ENCODE peak calls at places on chromosomes 11 and 22, in eight cellular contexts. One of them, this sample, is unnamed.

GRCh38 chr11:69721745-69722144 is 17.9 kb upstream of the FGF19 start:
- DNase-seq in tibial nerve: no peak
- DNase-seq in CD8-positive, alpha-beta memory T cell: no peak
- DNase-seq in SJSA1: peak; percentile 66
- DNase-seq in CD4-positive, alpha-beta memory T cell: no peak
- DNase-seq in heart left ventricle: no peak
- DNase-seq in A673: no peak
- DNase-seq in right lobe of liver: no peak
- DNase-seq in this sample: no peak

GRCh38 chr11:134577801-134578200 is 165.8 kb upstream of the B3GAT1 start:
- DNase-seq in CD8-positive, alpha-beta memory T cell: no peak
- DNase-seq in tibial nerve: no peak
- DNase-seq in right lobe of liver: no peak
- DNase-seq in A673: no peak
- DNase-seq in heart left ventricle: no peak
- DNase-seq in CD4-positive, alpha-beta memory T cell: no peak
- DNase-seq in SJSA1: no peak
- DNase-seq in this sample: peak; percentile 20

GRCh38 chr22:33568934-33569496 is 351.3 kb downstream of the LARGE1 start:
- DNase-seq in right lobe of liver: no peak
- DNase-seq in CD4-positive, alpha-beta memory T cell: no peak
- DNase-seq in SJSA1: no peak
- DNase-seq in tibial nerve: no peak
- DNase-seq in CD8-positive, alpha-beta memory T cell: no peak
- DNase-seq in A673: no peak
- DNase-seq in heart left ventricle: no peak
- DNase-seq in this sample: no peak

GRCh38 chr11:74325649-74326645 is 14.5 kb upstream of the P4HA3 start:
- DNase-seq in right lobe of liver: no peak
- DNase-seq in CD8-positive, alpha-beta memory T cell: no peak
- DNase-seq in A673: peak; percentile 80
- DNase-seq in CD4-positive, alpha-beta memory T cell: no peak
- DNase-seq in SJSA1: no peak
- DNase-seq in heart left ventricle: peak; percentile 90
- DNase-seq in tibial nerve: peak; percentile 79
- DNase-seq in this sample: peak; percentile 67

GRCh38 chr11:133636686-133637085 is 104.4 kb upstream of the OPCML start:
- DNase-seq in right lobe of liver: no peak
- DNase-seq in SJSA1: no peak
- DNase-seq in CD8-positive, alpha-beta memory T cell: no peak
- DNase-seq in A673: no peak
- DNase-seq in heart left ventricle: no peak
- DNase-seq in CD4-positive, alpha-beta memory T cell: no peak
- DNase-seq in tibial nerve: no peak
- DNase-seq in this sample: no peak

GRCh38 chr22:32058656-32059280 is 15.7 kb downstream of the SLC5A1 start:
- DNase-seq in right lobe of liver: no peak
- DNase-seq in heart left ventricle: no peak
- DNase-seq in CD4-positive, alpha-beta memory T cell: no peak
- DNase-seq in A673: no peak
- DNase-seq in tibial nerve: no peak
- DNase-seq in SJSA1: no peak
- DNase-seq in CD8-positive, alpha-beta memory T cell: no peak
- DNase-seq in this sample: no peak

GRCh38 chr11:66188580-66188979 is 79.9 kb upstream of the RAB1B start:
- DNase-seq in CD8-positive, alpha-beta memory T cell: no peak
- DNase-seq in right lobe of liver: no peak
- DNase-seq in heart left ventricle: no peak
- DNase-seq in CD4-positive, alpha-beta memory T cell: no peak
- DNase-seq in SJSA1: peak; percentile 79
- DNase-seq in tibial nerve: no peak
- DNase-seq in A673: peak; percentile 36
- DNase-seq in this sample: no peak

GRCh38 chr11:96817488-96817887 is 427.7 kb downstream of the JRKL start:
- DNase-seq in CD8-positive, alpha-beta memory T cell: no peak
- DNase-seq in A673: no peak
- DNase-seq in SJSA1: no peak
- DNase-seq in right lobe of liver: no peak
- DNase-seq in CD4-positive, alpha-beta memory T cell: no peak
- DNase-seq in tibial nerve: no peak
- DNase-seq in heart left ventricle: no peak
- DNase-seq in this sample: no peak

GRCh38 chr11:131899954-131900580 is 529.7 kb downstream of the NTM start:
- DNase-seq in heart left ventricle: peak; percentile 36
- DNase-seq in SJSA1: no peak
- DNase-seq in right lobe of liver: no peak
- DNase-seq in CD8-positive, alpha-beta memory T cell: no peak
- DNase-seq in tibial nerve: no peak
- DNase-seq in CD4-positive, alpha-beta memory T cell: no peak
- DNase-seq in A673: peak; percentile 79
- DNase-seq in this sample: no peak

GRCh38 chr11:11732116-11732515 is 109.7 kb upstream of the USP47 start:
- DNase-seq in A673: no peak
- DNase-seq in heart left ventricle: no peak
- DNase-seq in CD8-positive, alpha-beta memory T cell: no peak
- DNase-seq in right lobe of liver: no peak
- DNase-seq in CD4-positive, alpha-beta memory T cell: no peak
- DNase-seq in tibial nerve: no peak
- DNase-seq in SJSA1: no peak
- DNase-seq in this sample: no peak

GRCh38 chr11:77668760-77669159 is 31.2 kb upstream of the CLNS1A start:
- DNase-seq in tibial nerve: no peak
- DNase-seq in SJSA1: no peak
- DNase-seq in right lobe of liver: no peak
- DNase-seq in CD4-positive, alpha-beta memory T cell: no peak
- DNase-seq in heart left ventricle: no peak
- DNase-seq in CD8-positive, alpha-beta memory T cell: no peak
- DNase-seq in A673: no peak
- DNase-seq in this sample: no peak

GRCh38 chr11:1162498-1163311 is 5.0 kb downstream of the MUC5AC start:
- DNase-seq in A673: no peak
- DNase-seq in CD8-positive, alpha-beta memory T cell: no peak
- DNase-seq in CD4-positive, alpha-beta memory T cell: no peak
- DNase-seq in tibial nerve: no peak
- DNase-seq in right lobe of liver: peak; percentile 45
- DNase-seq in heart left ventricle: no peak
- DNase-seq in SJSA1: no peak
- DNase-seq in this sample: no peak

GRCh38 chr11:9385288-9385902 is 943 bp downstream of the IPO7 start:
- DNase-seq in A673: no peak
- DNase-seq in SJSA1: no peak
- DNase-seq in CD8-positive, alpha-beta memory T cell: no peak
- DNase-seq in heart left ventricle: no peak
- DNase-seq in tibial nerve: peak; percentile 14
- DNase-seq in CD4-positive, alpha-beta memory T cell: no peak
- DNase-seq in right lobe of liver: no peak
- DNase-seq in this sample: no peak

GRCh38 chr22:42379961-42380537 is 52.2 kb downstream of the NFAM1 start:
- DNase-seq in CD4-positive, alpha-beta memory T cell: no peak
- DNase-seq in SJSA1: no peak
- DNase-seq in CD8-positive, alpha-beta memory T cell: no peak
- DNase-seq in tibial nerve: no peak
- DNase-seq in heart left ventricle: no peak
- DNase-seq in right lobe of liver: no peak
- DNase-seq in A673: no peak
- DNase-seq in this sample: no peak

GRCh38 chr11:67420147-67420645 is 4.7 kb downstream of the CARNS1 start:
- DNase-seq in SJSA1: no peak
- DNase-seq in right lobe of liver: no peak
- DNase-seq in A673: no peak
- DNase-seq in heart left ventricle: no peak
- DNase-seq in tibial nerve: no peak
- DNase-seq in CD4-positive, alpha-beta memory T cell: no peak
- DNase-seq in CD8-positive, alpha-beta memory T cell: no peak
- DNase-seq in this sample: no peak

GRCh38 chr11:71248251-71248570 is 4.2 kb downstream of the SHANK2 start:
- DNase-seq in right lobe of liver: no peak
- DNase-seq in SJSA1: no peak
- DNase-seq in tibial nerve: no peak
- DNase-seq in CD4-positive, alpha-beta memory T cell: no peak
- DNase-seq in CD8-positive, alpha-beta memory T cell: no peak
- DNase-seq in heart left ventricle: no peak
- DNase-seq in A673: no peak
- DNase-seq in this sample: no peak

GRCh38 chr11:19772480-19772879 is 59.8 kb downstream of the NAV2 start:
- DNase-seq in A673: peak; percentile 38
- DNase-seq in tibial nerve: no peak
- DNase-seq in right lobe of liver: no peak
- DNase-seq in SJSA1: no peak
- DNase-seq in CD8-positive, alpha-beta memory T cell: no peak
- DNase-seq in CD4-positive, alpha-beta memory T cell: no peak
- DNase-seq in heart left ventricle: no peak
- DNase-seq in this sample: no peak

GRCh38 chr11:103682318-103683184 is 353.9 kb upstream of the DDI1 start:
- DNase-seq in CD4-positive, alpha-beta memory T cell: peak; percentile 66
- DNase-seq in CD8-positive, alpha-beta memory T cell: peak; percentile 12
- DNase-seq in right lobe of liver: no peak
- DNase-seq in heart left ventricle: peak; percentile 61
- DNase-seq in tibial nerve: peak; percentile 67
- DNase-seq in A673: peak; percentile 84
- DNase-seq in SJSA1: peak; percentile 34
- DNase-seq in this sample: peak; percentile 63

GRCh38 chr22:35299217-35299716 is 427 bp upstream of the TOM1 start:
- DNase-seq in SJSA1: no peak
- DNase-seq in tibial nerve: no peak
- DNase-seq in A673: peak; percentile 44
- DNase-seq in CD4-positive, alpha-beta memory T cell: no peak
- DNase-seq in CD8-positive, alpha-beta memory T cell: no peak
- DNase-seq in heart left ventricle: no peak
- DNase-seq in right lobe of liver: no peak
- DNase-seq in this sample: no peak

GRCh38 chr11:90558328-90558865 is 335.5 kb upstream of the CHORDC1 start:
- DNase-seq in CD4-positive, alpha-beta memory T cell: no peak
- DNase-seq in SJSA1: no peak
- DNase-seq in CD8-positive, alpha-beta memory T cell: no peak
- DNase-seq in A673: no peak
- DNase-seq in heart left ventricle: no peak
- DNase-seq in right lobe of liver: no peak
- DNase-seq in tibial nerve: no peak
- DNase-seq in this sample: no peak

GRCh38 chr11:128687321-128687720 is 6.6 kb upstream of the FLI1 start:
- DNase-seq in SJSA1: no peak
- DNase-seq in CD8-positive, alpha-beta memory T cell: no peak
- DNase-seq in right lobe of liver: peak; percentile 56
- DNase-seq in heart left ventricle: peak; percentile 53
- DNase-seq in A673: no peak
- DNase-seq in CD4-positive, alpha-beta memory T cell: no peak
- DNase-seq in tibial nerve: no peak
- DNase-seq in this sample: no peak

GRCh38 chr22:42313804-42314581 is 43.5 kb upstream of the TCF20 start:
- DNase-seq in CD8-positive, alpha-beta memory T cell: no peak
- DNase-seq in tibial nerve: no peak
- DNase-seq in right lobe of liver: peak; percentile 70
- DNase-seq in CD4-positive, alpha-beta memory T cell: peak; percentile 57
- DNase-seq in heart left ventricle: peak; percentile 50
- DNase-seq in A673: peak; percentile 56
- DNase-seq in SJSA1: no peak
- DNase-seq in this sample: no peak

GRCh38 chr11:9076661-9077060 is 14.7 kb downstream of the SCUBE2 start:
- DNase-seq in CD4-positive, alpha-beta memory T cell: no peak
- DNase-seq in heart left ventricle: no peak
- DNase-seq in tibial nerve: no peak
- DNase-seq in A673: no peak
- DNase-seq in right lobe of liver: no peak
- DNase-seq in SJSA1: no peak
- DNase-seq in CD8-positive, alpha-beta memory T cell: no peak
- DNase-seq in this sample: no peak

GRCh38 chr22:48845356-48845936 is 982.2 kb downstream of the BRD1 start:
- DNase-seq in right lobe of liver: no peak
- DNase-seq in CD8-positive, alpha-beta memory T cell: no peak
- DNase-seq in A673: no peak
- DNase-seq in tibial nerve: no peak
- DNase-seq in SJSA1: no peak
- DNase-seq in CD4-positive, alpha-beta memory T cell: no peak
- DNase-seq in heart left ventricle: no peak
- DNase-seq in this sample: no peak
- H3K9me3 ChIP-seq in right lobe of liver: no peaks in the 10 kb centered on the region
- H3K9me3 ChIP-seq in CD8-positive, alpha-beta memory T cell: no peaks in the 10 kb centered on the region
- H3K9me3 ChIP-seq in A673: no peaks in the 10 kb centered on the region
- H3K9me3 ChIP-seq in tibial nerve: no peaks in the 10 kb centered on the region
- H3K9me3 ChIP-seq in SJSA1: peaks cover 3% of the 10 kb centered on the region
- H3K9me3 ChIP-seq in CD4-positive, alpha-beta memory T cell: no peaks in the 10 kb centered on the region
- H3K9me3 ChIP-seq in heart left ventricle: no peaks in the 10 kb centered on the region
- H3K9me3 ChIP-seq in this sample: peaks cover 3% of the 10 kb centered on the region

DNA sequence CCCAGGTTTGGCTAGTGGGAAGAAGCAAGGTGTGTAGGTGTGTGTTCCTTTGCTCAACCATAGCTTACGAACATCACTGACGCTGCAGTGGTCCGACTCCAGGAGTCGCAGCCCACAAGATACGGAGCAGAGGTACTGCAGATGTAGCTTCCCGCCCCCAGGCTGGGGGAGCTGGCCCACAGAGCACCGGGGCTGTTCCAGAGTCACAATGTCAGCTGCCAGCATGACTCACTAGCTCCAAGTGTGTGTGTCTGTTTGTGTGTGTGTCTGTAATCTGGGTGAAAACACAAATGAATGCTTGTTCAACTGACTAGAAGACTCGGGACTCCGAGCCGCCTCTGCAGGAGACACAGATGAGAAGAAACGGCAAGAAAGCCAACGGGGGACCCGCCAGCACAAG is 10.5 kb downstream of the VSIG10L2 start:
- DNase-seq in SJSA1: no peak
- DNase-seq in CD4-positive, alpha-beta memory T cell: no peak
- DNase-seq in tibial nerve: peak; percentile 22
- DNase-seq in CD8-positive, alpha-beta memory T cell: no peak
- DNase-seq in A673: no peak
- DNase-seq in heart left ventricle: peak; percentile 73
- DNase-seq in right lobe of liver: no peak
- DNase-seq in this sample: no peak
- H3K36me3 ChIP-seq in SJSA1: no peaks in the 10 kb centered on the region
- H3K36me3 ChIP-seq in CD4-positive, alpha-beta memory T cell: no peaks in the 10 kb centered on the region
- H3K36me3 ChIP-seq in tibial nerve: no peaks in the 10 kb centered on the region
- H3K36me3 ChIP-seq in CD8-positive, alpha-beta memory T cell: no peaks in the 10 kb centered on the region
- H3K36me3 ChIP-seq in A673: no peaks in the 10 kb centered on the region
- H3K36me3 ChIP-seq in heart left ventricle: peaks cover 4% of the 10 kb centered on the region
- H3K36me3 ChIP-seq in right lobe of liver: no peaks in the 10 kb centered on the region
- H3K36me3 ChIP-seq in this sample: no peaks in the 10 kb centered on the region

DNA sequence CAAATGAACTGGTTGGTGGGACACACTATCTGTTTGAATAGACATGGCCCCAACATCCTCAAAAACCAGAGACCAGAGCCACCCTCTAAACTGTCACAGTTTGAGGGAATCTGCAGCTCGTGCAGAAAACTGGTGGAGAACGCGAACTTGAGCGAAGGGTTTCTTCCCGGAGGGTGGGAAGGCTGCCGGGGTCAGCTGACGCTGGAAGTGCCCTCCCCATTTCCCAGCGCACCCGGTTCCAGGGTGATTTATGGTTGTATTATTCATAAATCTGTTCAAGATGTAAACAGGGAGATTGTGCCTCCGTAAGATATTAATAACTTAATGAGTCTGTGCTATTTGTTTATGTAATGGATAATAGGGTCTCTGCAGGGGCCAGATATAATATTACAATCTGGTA is 1396.7 kb downstream of the BRD1 start:
- DNase-seq in heart left ventricle: no peak
- DNase-seq in CD8-positive, alpha-beta memory T cell: no peak
- DNase-seq in right lobe of liver: no peak
- DNase-seq in SJSA1: no peak
- DNase-seq in tibial nerve: no peak
- DNase-seq in CD4-positive, alpha-beta memory T cell: no peak
- DNase-seq in A673: no peak
- DNase-seq in this sample: no peak
- H3K9me3 ChIP-seq in heart left ventricle: no peaks in the 10 kb centered on the region
- H3K9me3 ChIP-seq in CD8-positive, alpha-beta memory T cell: no peaks in the 10 kb centered on the region
- H3K9me3 ChIP-seq in right lobe of liver: no peaks in the 10 kb centered on the region
- H3K9me3 ChIP-seq in SJSA1: no peaks in the 10 kb centered on the region
- H3K9me3 ChIP-seq in tibial nerve: no peaks in the 10 kb centered on the region
- H3K9me3 ChIP-seq in CD4-positive, alpha-beta memory T cell: no peaks in the 10 kb centered on the region
- H3K9me3 ChIP-seq in A673: no peaks in the 10 kb centered on the region
- H3K9me3 ChIP-seq in this sample: no peaks in the 10 kb centered on the region

GRCh38 chr11:3042496-3043314 is 14.5 kb downstream of the CARS1 start:
- DNase-seq in heart left ventricle: no peak
- DNase-seq in right lobe of liver: peak; percentile 76
- DNase-seq in CD8-positive, alpha-beta memory T cell: no peak
- DNase-seq in SJSA1: no peak
- DNase-seq in tibial nerve: no peak
- DNase-seq in CD4-positive, alpha-beta memory T cell: no peak
- DNase-seq in A673: no peak
- DNase-seq in this sample: no peak
- H3K36me3 ChIP-seq in heart left ventricle: peaks cover 44% of the 10 kb centered on the region
- H3K36me3 ChIP-seq in right lobe of liver: peaks cover 15% of the 10 kb centered on the region
- H3K36me3 ChIP-seq in CD8-positive, alpha-beta memory T cell: peaks cover 34% of the 10 kb centered on the region
- H3K36me3 ChIP-seq in SJSA1: peaks cover 93% of the 10 kb centered on the region
- H3K36me3 ChIP-seq in tibial nerve: no peaks in the 10 kb centered on the region
- H3K36me3 ChIP-seq in CD4-positive, alpha-beta memory T cell: peaks cover 38% of the 10 kb centered on the region
- H3K36me3 ChIP-seq in A673: peaks cover 52% of the 10 kb centered on the region
- H3K36me3 ChIP-seq in this sample: peaks cover 8% of the 10 kb centered on the region